ENCODE peak calls at places on chromosomes 2 and 18, in seven cellular contexts. E, K, D, Q, X, W and I are unnamed samples.

GRCh38 chr2:206494061-206494460 is 50.7 kb downstream of the ADAM23 start:
- DNase-seq in E (no peak), K (no peak), D (no peak), Q (no peak), X (no peak), W (no peak), I (no peak)

GRCh38 chr2:165634855-165635254 is 159.2 kb downstream of the GALNT3 start:
- DNase-seq in E (peak; percentile 19), K (no peak), D (no peak), Q (peak; percentile 93), X (no peak), W (peak; percentile 76), I (peak; percentile 15)

GRCh38 chr2:202408546-202409140 is 32.5 kb downstream of the BMPR2 start:
- DNase-seq in E (no peak), K (no peak), D (no peak), Q (no peak), X (no peak), W (no peak), I (no peak)

GRCh38 chr18:3995476-3996102 is 459.5 kb downstream of the DLGAP1 start:
- DNase-seq in E (peak; percentile 69), K (no peak), D (peak; percentile 45), Q (peak; percentile 81), X (peak; percentile 41), W (peak; percentile 45), I (peak; percentile 84)

GRCh38 chr2:219392754-219393153 is 5.0 kb upstream of the DNPEP start:
- DNase-seq in E (no peak), K (no peak), D (no peak), Q (no peak), X (no peak), W (peak; percentile 38), I (no peak)

GRCh38 chr2:47070920-47071824 is 83.9 kb downstream of the STPG4 start:
- DNase-seq in E (peak; percentile 86), K (peak; percentile 83), D (peak; percentile 8), Q (peak; percentile 93), X (no peak), W (peak; percentile 91), I (peak; percentile 94)

GRCh38 chr2:68714866-68715265 is 19.7 kb upstream of the ARHGAP25 start:
- DNase-seq in E (peak; percentile 76), K (peak; percentile 72), D (no peak), Q (no peak), X (no peak), W (peak; percentile 77), I (no peak)

GRCh38 chr2:10631405-10631804 is 58.4 kb downstream of the NOL10 start:
- DNase-seq in E (no peak), K (no peak), D (no peak), Q (no peak), X (no peak), W (no peak), I (no peak)

GRCh38 chr2:10610213-10610892 is 79.4 kb downstream of the NOL10 start:
- DNase-seq in E (no peak), K (no peak), D (no peak), Q (no peak), X (no peak), W (no peak), I (no peak)

GRCh38 chr18:11963991-11964484 is 17.3 kb upstream of the IMPA2 start:
- DNase-seq in E (no peak), K (no peak), D (no peak), Q (peak; percentile 89), X (no peak), W (no peak), I (peak; percentile 54)

GRCh38 chr18:54878662-54879058 is 50.4 kb downstream of the RAB27B start:
- DNase-seq in E (no peak), K (no peak), D (no peak), Q (peak; percentile 38), X (no peak), W (no peak), I (peak; percentile 46)

GRCh38 chr2:234135750-234136221 is 85.3 kb downstream of the SPP2 start:
- DNase-seq in E (peak; percentile 58), K (peak; percentile 71), D (peak; percentile 45), Q (peak; percentile 82), X (peak; percentile 36), W (peak; percentile 55), I (peak; percentile 80)

GRCh38 chr2:111041398-111042202 is 79.1 kb upstream of the BCL2L11 start:
- DNase-seq in E (no peak), K (no peak), D (no peak), Q (no peak), X (no peak), W (no peak), I (no peak)

GRCh38 chr2:237600205-237600846 is 9.8 kb upstream of the RAB17 start:
- DNase-seq in E (peak; percentile 39), K (no peak), D (no peak), Q (peak; percentile 70), X (peak; percentile 20), W (peak; percentile 84), I (peak; percentile 86)

GRCh38 chr2:99572380-99572779 is 82.6 kb upstream of the REV1 start:
- DNase-seq in E (no peak), K (no peak), D (no peak), Q (peak; percentile 28), X (no peak), W (no peak), I (no peak)

GRCh38 chr2:128409326-128410034 is 90.8 kb upstream of the HS6ST1 start:
- DNase-seq in E (no peak), K (peak; percentile 44), D (no peak), Q (no peak), X (no peak), W (no peak), I (no peak)

GRCh38 chr2:25445464-25445863 is 103.7 kb upstream of the DNMT3A start:
- DNase-seq in E (no peak), K (no peak), D (no peak), Q (no peak), X (no peak), W (no peak), I (no peak)

GRCh38 chr2:44759823-44760222 is 181.7 kb upstream of the SIX3 start:
- DNase-seq in E (no peak), K (no peak), D (no peak), Q (peak; percentile 13), X (no peak), W (no peak), I (peak; percentile 54)

GRCh38 chr18:79326413-79327198 is 69.1 kb upstream of the NFATC1 start:
- DNase-seq in E (no peak), K (no peak), D (no peak), Q (peak; percentile 79), X (no peak), W (no peak), I (no peak)

GRCh38 chr18:58671122-58671940 is at the start of gene MALT1:
- DNase-seq in E (peak; percentile 93), K (peak; percentile 97), D (peak; percentile 94), Q (peak; percentile 89), X (peak; percentile 95), W (peak; percentile 97), I (peak; percentile 94)

GRCh38 chr18:58668897-58669296 is 2.4 kb upstream of the MALT1 start:
- DNase-seq in E (no peak), K (no peak), D (no peak), Q (peak; percentile 44), X (no peak), W (no peak), I (peak; percentile 59)

GRCh38 chr18:58668211-58668610 is 3.1 kb upstream of the MALT1 start:
- DNase-seq in E (no peak), K (no peak), D (no peak), Q (no peak), X (no peak), W (no peak), I (no peak)

GRCh38 chr18:58670561-58671121 is 624 bp upstream of the MALT1 start:
- DNase-seq in E (no peak), K (no peak), D (no peak), Q (no peak), X (no peak), W (no peak), I (no peak)

DNA sequence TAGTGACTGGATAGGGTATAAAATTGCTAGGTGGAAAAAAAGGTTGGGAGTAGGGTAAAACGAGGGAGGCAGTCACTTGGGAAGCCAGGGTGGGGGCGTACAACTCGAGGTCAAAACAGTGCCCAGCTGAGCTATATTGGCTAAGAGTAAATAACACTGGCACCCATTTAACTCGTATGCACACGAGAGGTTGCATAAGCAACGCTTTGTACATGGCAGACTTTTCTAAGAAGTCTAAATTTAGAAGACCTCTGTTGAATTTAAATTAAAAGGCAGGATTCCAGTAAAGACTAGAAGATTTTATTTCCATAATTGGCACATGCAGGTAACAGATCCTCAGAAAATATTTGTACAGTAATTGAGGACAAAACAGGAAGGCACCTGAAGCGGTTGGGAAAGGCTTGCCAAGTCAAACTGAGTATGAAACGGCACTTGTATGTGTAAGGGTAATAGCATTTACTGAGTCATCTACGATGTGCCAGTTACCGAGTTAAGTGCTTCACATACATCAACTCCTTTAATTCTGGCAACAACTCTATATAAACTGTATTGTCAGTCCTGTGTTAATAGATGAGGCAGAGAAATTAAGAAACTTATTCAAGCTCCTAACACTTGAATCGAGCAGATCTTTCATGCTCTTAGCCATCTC is 1.4 kb upstream of the MALT1 start:
- DNase-seq in E (no peak), K (no peak), D (no peak), Q (peak; percentile 30), X (no peak), W (no peak), I (no peak)
- H3K4me3 ChIP-seq in E (no peak overlapping the region), K (no peak overlapping the region), D (no peak overlapping the region), Q (no peak overlapping the region), X (no peak overlapping the region), W (no peak overlapping the region), I (no peak overlapping the region)

GRCh38 chr2:66555076-66555475 is 120.2 kb downstream of the MEIS1 start:
- DNase-seq in E (no peak), K (no peak), D (no peak), Q (peak; percentile 58), X (no peak), W (no peak), I (peak; percentile 74)
- H3K4me3 ChIP-seq in E (no peak overlapping the region), K (peak overlapping the region; percentile 17), D (no peak overlapping the region), Q (no peak overlapping the region), X (no peak overlapping the region), W (peak overlapping the region; percentile 49), I (no peak overlapping the region)

GRCh38 chr2:48531141-48531648 is 1.2 kb downstream of the STON1 start:
- DNase-seq in E (no peak), K (no peak), D (no peak), Q (peak; percentile 84), X (no peak), W (no peak), I (peak; percentile 85)
- H3K4me3 ChIP-seq in E (no peak overlapping the region), K (peak overlapping the region; percentile 83), D (no peak overlapping the region), Q (peak overlapping the region; percentile 78), X (peak overlapping the region; percentile 76), W (peak overlapping the region; percentile 86), I (peak overlapping the region; percentile 90)

GRCh38 chr18:32025744-32026143 is 7.1 kb downstream of the RNF125 start:
- DNase-seq in E (no peak), K (no peak), D (no peak), Q (no peak), X (no peak), W (no peak), I (no peak)

GRCh38 chr18:32018331-32019250 is at the start of gene RNF125:
- DNase-seq in E (peak; percentile 83), K (peak; percentile 92), D (peak; percentile 96), Q (peak; percentile 93), X (peak; percentile 81), W (peak; percentile 91), I (peak; percentile 72)

GRCh38 chr18:32026491-32027086 is 8.0 kb downstream of the RNF125 start:
- DNase-seq in E (no peak), K (no peak), D (no peak), Q (no peak), X (no peak), W (no peak), I (no peak)

GRCh38 chr18:32019251-32019943 is 772 bp downstream of the RNF125 start:
- DNase-seq in E (peak; percentile 47), K (peak; percentile 74), D (peak; percentile 85), Q (peak; percentile 48), X (peak; percentile 42), W (peak; percentile 75), I (peak; percentile 37)

GRCh38 chr18:32021756-32022564 is 3.3 kb downstream of the RNF125 start:
- DNase-seq in E (no peak), K (no peak), D (no peak), Q (no peak), X (no peak), W (no peak), I (no peak)
- H3K4me3 ChIP-seq in E (no peak overlapping the region), K (no peak overlapping the region), D (no peak overlapping the region), Q (no peak overlapping the region), X (no peak overlapping the region), W (no peak overlapping the region), I (no peak overlapping the region)